ENCODE peak calls at places on chromosomes 12 and 14, in six cellular contexts. U is upper lobe of left lung, T is suprapubic skin, M is breast epithelium, X is esophagus muscularis mucosa, B is A549. Y is an unnamed sample.

GRCh38 chr12:15788266-15789214 is 648 bp downstream of the EPS8 start:
- DNase-seq in U (no peak), T (no peak), M (peak), X (no peak), B (peak), Y (peak)

GRCh38 chr14:90539496-90539775 is 142.6 kb downstream of the CALM1 start:
- DNase-seq in U (no peak), T (no peak), M (no peak), X (no peak), B (no peak), Y (no peak)

GRCh38 chr12:28172434-28173030 is 17.7 kb upstream of the CCDC91 start:
- DNase-seq in U (no peak), T (no peak), M (no peak), X (no peak), B (peak), Y (peak)

GRCh38 chr14:25049559-25050493 is at the start of gene STXBP6:
- DNase-seq in U (peak), T (no peak), M (no peak), X (no peak), B (peak), Y (peak)

GRCh38 chr14:37466623-37467088 is 128.4 kb downstream of the FOXA1 start:
- DNase-seq in U (no peak), T (no peak), M (no peak), X (no peak), B (peak), Y (no peak)

GRCh38 chr14:63993992-63994391 is 141.2 kb downstream of the SYNE2 start:
- DNase-seq in U (no peak), T (no peak), M (no peak), X (no peak), B (peak), Y (no peak)

GRCh38 chr14:51458563-51458955 is 193.2 kb upstream of the FRMD6 start:
- DNase-seq in U (no peak), T (no peak), M (no peak), X (peak), B (no peak), Y (no peak)

GRCh38 chr12:2944401-2945047 is 14.7 kb upstream of the TEAD4 start:
- DNase-seq in U (no peak), T (no peak), M (peak), X (no peak), B (peak), Y (peak)

GRCh38 chr12:113359133-113359938 is 949 bp downstream of the PLBD2 start:
- DNase-seq in U (no peak), T (no peak), M (no peak), X (no peak), B (no peak), Y (no peak)

GRCh38 chr14:101875726-101876268 is 88.6 kb upstream of the DYNC1H1 start:
- DNase-seq in U (no peak), T (no peak), M (no peak), X (no peak), B (no peak), Y (no peak)

GRCh38 chr14:89041245-89041585 is 216.8 kb downstream of the TTC8 start:
- DNase-seq in U (peak), T (no peak), M (peak), X (no peak), B (no peak), Y (peak)

GRCh38 chr14:94646481-94646880 is 34.3 kb downstream of the SERPINA3 start:
- DNase-seq in U (no peak), T (no peak), M (peak), X (peak), B (no peak), Y (no peak)

GRCh38 chr14:63747836-63748235 is 20.0 kb upstream of the SGPP1 start:
- DNase-seq in U (no peak), T (no peak), M (no peak), X (no peak), B (no peak), Y (no peak)

GRCh38 chr12:52401526-52401925 is 4.6 kb downstream of the KRT82 start:
- DNase-seq in U (no peak), T (no peak), M (no peak), X (no peak), B (no peak), Y (no peak)

GRCh38 chr14:92945959-92946846 is 23.3 kb downstream of the CHGA start:
- DNase-seq in U (peak), T (no peak), M (peak), X (no peak), B (peak), Y (no peak)

GRCh38 chr12:57216014-57216891 is at the start of gene NXPH4:
- DNase-seq in U (peak), T (no peak), M (no peak), X (no peak), B (no peak), Y (no peak)

GRCh38 chr14:34081126-34081575 is 130.3 kb upstream of the EGLN3 start:
- DNase-seq in U (no peak), T (no peak), M (no peak), X (no peak), B (no peak), Y (no peak)

GRCh38 chr12:63206494-63206893 is 55.5 kb upstream of the AVPR1A start:
- DNase-seq in U (no peak), T (no peak), M (no peak), X (no peak), B (no peak), Y (no peak)

GRCh38 chr14:104101651-104102281 is 16.3 kb downstream of the ASPG start:
- DNase-seq in U (peak), T (no peak), M (no peak), X (no peak), B (no peak), Y (no peak)

GRCh38 chr14:71163050-71163841 is 256.0 kb downstream of the PCNX1 start:
- DNase-seq in U (no peak), T (peak), M (no peak), X (no peak), B (no peak), Y (no peak)

GRCh38 chr14:95408731-95409471 is 89.2 kb upstream of the CLMN start:
- DNase-seq in U (peak), T (no peak), M (no peak), X (no peak), B (no peak), Y (no peak)

GRCh38 chr12:13428538-13429265 is 232.2 kb downstream of the EMP1 start:
- DNase-seq in U (no peak), T (no peak), M (no peak), X (no peak), B (no peak), Y (no peak)

GRCh38 chr12:52650520-52651081 is 1.4 kb downstream of the KRT2 start:
- DNase-seq in U (no peak), T (no peak), M (peak), X (no peak), B (no peak), Y (no peak)

GRCh38 chr12:42144174-42144423 is 575 bp downstream of the GXYLT1 start:
- DNase-seq in U (peak), T (no peak), M (no peak), X (no peak), B (no peak), Y (no peak)

GRCh38 chr14:39267592-39268112 is 33.9 kb downstream of the MIA2 start:
- DNase-seq in U (no peak), T (no peak), M (no peak), X (no peak), B (no peak), Y (peak)

GRCh38 chr14:22420598-22421186 is 168.3 kb downstream of the DAD1 start:
- DNase-seq in U (no peak), T (no peak), M (no peak), X (no peak), B (no peak), Y (no peak)

GRCh38 chr12:25761356-25761755 is 197.1 kb upstream of the RASSF8 start:
- DNase-seq in U (no peak), T (no peak), M (no peak), X (no peak), B (no peak), Y (no peak)

GRCh38 chr12:120290541-120291312 is 976 bp downstream of the RNU4-2 start:
- DNase-seq in U (no peak), T (no peak), M (peak), X (no peak), B (peak), Y (no peak)

DNA sequence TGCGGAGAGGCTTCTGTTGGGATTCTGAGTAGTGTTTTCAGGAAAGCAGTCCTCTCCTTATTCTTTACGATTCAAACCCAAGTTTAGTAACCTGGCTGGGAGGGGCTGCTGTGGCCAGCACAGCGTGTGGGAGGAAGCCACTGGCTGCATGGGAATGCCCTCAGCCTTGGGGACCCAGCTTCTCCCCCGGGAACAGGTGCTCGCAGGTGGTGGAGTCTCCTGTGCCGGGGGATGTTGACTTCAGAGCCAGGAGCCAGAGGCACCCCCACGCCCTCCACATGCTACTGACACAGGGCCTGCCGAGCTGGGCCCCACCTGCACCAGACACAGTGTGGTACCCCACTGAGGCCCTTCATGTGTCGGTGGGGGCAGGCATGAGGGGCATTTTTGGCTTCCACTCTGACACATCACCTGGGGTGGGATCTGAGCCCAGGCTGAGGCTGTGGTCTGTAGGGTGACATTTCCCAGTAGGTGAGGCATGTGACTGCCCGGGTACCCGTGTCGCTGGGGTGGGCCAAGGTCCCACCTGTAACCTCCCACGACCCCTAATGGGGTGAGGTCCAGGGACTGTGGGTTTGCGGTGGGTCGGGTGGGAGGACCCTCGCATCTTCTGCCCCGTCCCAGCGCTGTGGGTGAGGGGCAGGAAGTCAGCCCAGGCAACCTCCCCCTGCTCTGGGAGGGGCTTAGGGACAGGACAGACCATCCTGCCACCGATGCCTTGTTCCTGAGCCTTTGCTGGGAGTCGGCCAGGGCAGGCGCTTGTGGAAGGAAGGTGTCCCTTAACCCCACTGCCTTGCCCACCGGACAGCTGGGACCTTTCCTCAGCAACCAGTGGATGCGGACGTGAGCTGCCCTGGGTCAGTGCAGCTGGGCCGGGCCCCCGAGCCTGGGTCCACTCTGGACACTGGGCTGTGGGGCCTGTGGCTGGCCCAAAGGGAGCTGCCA is 26.5 kb downstream of the MTA1 start:
- DNase-seq in U (peak), T (no peak), M (no peak), X (no peak), B (no peak), Y (no peak)
- TF ChIP-seq POLR2A in U (no peak), T (no peak), M (no peak), X (no peak), B (no peak), Y (no peak)

DNA sequence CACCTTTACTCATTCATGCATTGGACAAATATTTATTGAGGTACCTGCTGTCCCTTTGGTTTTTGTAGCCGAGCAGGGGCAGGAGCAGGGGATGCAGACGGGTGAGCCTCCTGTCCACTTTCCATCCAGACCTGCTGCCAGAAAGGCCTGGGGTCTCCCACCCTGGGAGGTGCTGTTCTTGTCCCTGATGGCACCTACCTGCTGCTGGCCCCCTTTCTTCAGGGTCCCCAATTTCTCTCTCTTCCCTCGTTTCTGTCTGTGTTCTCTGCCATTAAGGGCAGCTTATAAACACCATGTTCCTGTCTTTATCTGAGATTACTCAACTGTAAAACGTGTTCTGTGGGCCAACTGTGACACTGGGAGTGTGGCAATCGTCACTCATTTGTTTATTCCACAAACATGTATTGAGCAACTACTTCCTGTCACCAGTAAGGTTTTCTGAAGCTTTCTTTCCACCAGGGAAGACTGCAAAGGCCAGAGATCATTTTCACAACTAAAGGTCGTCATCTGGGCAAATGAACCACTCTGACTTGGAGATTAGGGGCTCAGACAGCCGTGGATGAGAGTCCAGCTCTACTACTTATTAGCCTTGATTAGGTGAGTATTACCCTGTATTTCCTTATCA is at the start of gene HAL:
- DNase-seq in U (no peak), T (no peak), M (no peak), X (no peak), B (peak), Y (no peak)
- TF ChIP-seq POLR2A in U (no peak), T (no peak), M (no peak), X (no peak), B (no peak), Y (no peak)

DNA sequence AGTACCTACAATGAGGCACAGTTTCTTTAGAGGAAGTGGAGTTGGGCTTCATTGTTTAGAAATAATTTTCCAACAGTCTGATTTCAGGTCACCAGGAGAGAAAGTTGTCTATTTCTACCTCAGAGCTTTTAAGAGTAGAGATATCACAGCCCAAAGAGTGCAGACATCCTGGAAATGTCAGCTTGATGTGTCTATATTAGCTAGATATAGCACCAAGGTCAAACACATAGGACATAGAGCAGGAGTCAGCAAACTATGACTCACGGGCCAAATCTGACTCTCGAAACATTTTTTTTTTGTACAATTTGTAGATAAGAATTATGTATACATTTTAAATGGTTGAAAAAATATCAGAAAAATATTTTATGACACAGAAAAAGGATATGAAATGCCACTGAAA is 53.7 kb downstream of the KCNC2 start:
- DNase-seq in U (no peak), T (no peak), M (no peak), X (no peak), B (no peak), Y (no peak)
- TF ChIP-seq POLR2A in U (no peak), T (no peak), M (no peak), X (no peak), B (no peak), Y (no peak)

GRCh38 chr12:31966558-31967205 is 7.5 kb downstream of the RESF1 start:
- DNase-seq in U (no peak), T (no peak), M (no peak), X (no peak), B (no peak), Y (no peak)
- TF ChIP-seq POLR2A in U (no peak), T (no peak), M (no peak), X (no peak), B (no peak), Y (no peak)

DNA sequence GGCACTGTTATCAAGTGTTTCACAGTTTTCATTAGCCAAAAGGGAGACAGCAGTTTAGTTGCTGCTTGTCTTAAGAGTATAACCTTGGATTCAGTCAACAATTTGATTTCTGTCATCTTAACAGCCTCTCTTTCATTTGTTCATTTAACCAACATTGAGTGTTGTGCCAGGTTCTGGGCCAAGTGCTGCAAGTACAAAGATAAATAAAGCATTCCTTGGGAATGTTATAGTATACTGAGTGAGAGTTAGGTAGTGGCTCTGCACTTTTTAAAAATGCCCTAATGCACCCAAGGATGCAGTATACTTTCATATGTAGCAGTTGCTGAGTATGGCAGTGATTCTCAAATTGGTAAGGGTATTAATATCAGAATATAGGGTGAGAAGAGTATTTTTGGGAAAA is 15.4 kb downstream of the APAF1 start:
- DNase-seq in U (no peak), T (no peak), M (no peak), X (no peak), B (no peak), Y (no peak)
- TF ChIP-seq POLR2A in U (no peak), T (no peak), M (no peak), X (no peak), B (no peak), Y (no peak)

GRCh38 chr12:21418403-21418802 is 19.1 kb upstream of the PYROXD1 start:
- DNase-seq in U (no peak), T (no peak), M (no peak), X (no peak), B (no peak), Y (no peak)
- TF ChIP-seq POLR2A in U (no peak), T (no peak), M (no peak), X (no peak), B (no peak), Y (no peak)